ENCODE peak calls at places on chromosomes 5 and 9, in eight cellular contexts. One of them, this sample, is unnamed.

GRCh38 chr9:131667576-131667975 is 72.3 kb downstream of the RAPGEF1 start:
- DNase-seq in heart right ventricle: no peak
- DNase-seq in H9: no peak
- DNase-seq in GM20000: peak
- DNase-seq in Peyer's patch: no peak
- DNase-seq in neural progenitor cell: no peak
- DNase-seq in AG09319: no peak
- DNase-seq in PC-3: no peak
- DNase-seq in this sample: no peak

GRCh38 chr5:39446231-39446630 is 21.5 kb upstream of the DAB2 start:
- DNase-seq in H9: no peak
- DNase-seq in GM20000: no peak
- DNase-seq in Peyer's patch: no peak
- DNase-seq in PC-3: peak
- DNase-seq in heart right ventricle: no peak
- DNase-seq in AG09319: no peak
- DNase-seq in neural progenitor cell: no peak
- DNase-seq in this sample: no peak

GRCh38 chr9:117671468-117671867 is 32.7 kb upstream of the TLR4 start:
- DNase-seq in H9: no peak
- DNase-seq in PC-3: no peak
- DNase-seq in neural progenitor cell: no peak
- DNase-seq in AG09319: no peak
- DNase-seq in GM20000: no peak
- DNase-seq in heart right ventricle: no peak
- DNase-seq in Peyer's patch: no peak
- DNase-seq in this sample: no peak

GRCh38 chr5:176530983-176531901 is 6.0 kb downstream of the RNF44 start:
- DNase-seq in GM20000: peak
- DNase-seq in AG09319: no peak
- DNase-seq in Peyer's patch: no peak
- DNase-seq in heart right ventricle: no peak
- DNase-seq in neural progenitor cell: no peak
- DNase-seq in H9: no peak
- DNase-seq in PC-3: no peak
- DNase-seq in this sample: peak

GRCh38 chr9:7974335-7975005 is 174.9 kb upstream of the DMAC1 start:
- DNase-seq in PC-3: no peak
- DNase-seq in Peyer's patch: no peak
- DNase-seq in neural progenitor cell: no peak
- DNase-seq in GM20000: no peak
- DNase-seq in H9: no peak
- DNase-seq in heart right ventricle: no peak
- DNase-seq in AG09319: no peak
- DNase-seq in this sample: no peak

GRCh38 chr5:160188151-160188967 is 40.9 kb upstream of the FABP6 start:
- DNase-seq in PC-3: peak
- DNase-seq in AG09319: peak
- DNase-seq in GM20000: no peak
- DNase-seq in neural progenitor cell: peak
- DNase-seq in heart right ventricle: peak
- DNase-seq in Peyer's patch: peak
- DNase-seq in H9: peak
- DNase-seq in this sample: peak

GRCh38 chr5:109063223-109063622 is 315.5 kb downstream of the FER start:
- DNase-seq in Peyer's patch: no peak
- DNase-seq in heart right ventricle: no peak
- DNase-seq in H9: no peak
- DNase-seq in neural progenitor cell: peak
- DNase-seq in AG09319: peak
- DNase-seq in GM20000: no peak
- DNase-seq in PC-3: no peak
- DNase-seq in this sample: no peak

GRCh38 chr9:25678147-25678666 is at the start of gene TUSC1:
- DNase-seq in neural progenitor cell: peak
- DNase-seq in PC-3: peak
- DNase-seq in H9: peak
- DNase-seq in GM20000: peak
- DNase-seq in Peyer's patch: peak
- DNase-seq in AG09319: no peak
- DNase-seq in heart right ventricle: peak
- DNase-seq in this sample: peak

GRCh38 chr9:33151007-33151557 is 16.1 kb downstream of the B4GALT1 start:
- DNase-seq in Peyer's patch: peak
- DNase-seq in GM20000: no peak
- DNase-seq in neural progenitor cell: no peak
- DNase-seq in AG09319: peak
- DNase-seq in H9: no peak
- DNase-seq in PC-3: peak
- DNase-seq in heart right ventricle: peak
- DNase-seq in this sample: no peak

GRCh38 chr5:140076142-140076541 is 33.0 kb upstream of the NRG2 start:
- DNase-seq in H9: no peak
- DNase-seq in neural progenitor cell: no peak
- DNase-seq in PC-3: no peak
- DNase-seq in GM20000: no peak
- DNase-seq in heart right ventricle: no peak
- DNase-seq in Peyer's patch: no peak
- DNase-seq in AG09319: no peak
- DNase-seq in this sample: no peak

GRCh38 chr5:112957970-112958773 is 18.4 kb upstream of the DCP2 start:
- DNase-seq in heart right ventricle: peak
- DNase-seq in PC-3: peak
- DNase-seq in Peyer's patch: no peak
- DNase-seq in neural progenitor cell: no peak
- DNase-seq in H9: no peak
- DNase-seq in GM20000: peak
- DNase-seq in AG09319: peak
- DNase-seq in this sample: peak

GRCh38 chr5:140207250-140207954 is 32.4 kb downstream of the CYSTM1 start:
- DNase-seq in GM20000: no peak
- DNase-seq in heart right ventricle: no peak
- DNase-seq in H9: no peak
- DNase-seq in neural progenitor cell: no peak
- DNase-seq in AG09319: no peak
- DNase-seq in PC-3: no peak
- DNase-seq in Peyer's patch: no peak
- DNase-seq in this sample: no peak

GRCh38 chr5:154038241-154038603 is 488 bp downstream of the FAM114A2 start:
- DNase-seq in PC-3: peak
- DNase-seq in AG09319: no peak
- DNase-seq in H9: no peak
- DNase-seq in GM20000: peak
- DNase-seq in heart right ventricle: no peak
- DNase-seq in Peyer's patch: no peak
- DNase-seq in neural progenitor cell: no peak
- DNase-seq in this sample: no peak

GRCh38 chr9:113493080-113493615 is 29.6 kb downstream of the RGS3 start:
- DNase-seq in Peyer's patch: no peak
- DNase-seq in neural progenitor cell: no peak
- DNase-seq in heart right ventricle: no peak
- DNase-seq in PC-3: no peak
- DNase-seq in GM20000: no peak
- DNase-seq in H9: no peak
- DNase-seq in AG09319: no peak
- DNase-seq in this sample: no peak

GRCh38 chr5:125185740-125186139 is 439.3 kb upstream of the ZNF608 start:
- DNase-seq in Peyer's patch: no peak
- DNase-seq in PC-3: no peak
- DNase-seq in H9: no peak
- DNase-seq in GM20000: no peak
- DNase-seq in neural progenitor cell: no peak
- DNase-seq in heart right ventricle: no peak
- DNase-seq in AG09319: no peak
- DNase-seq in this sample: no peak

GRCh38 chr5:169695919-169696490 is 58.9 kb downstream of the DOCK2 start:
- DNase-seq in heart right ventricle: no peak
- DNase-seq in AG09319: peak
- DNase-seq in PC-3: peak
- DNase-seq in GM20000: no peak
- DNase-seq in Peyer's patch: no peak
- DNase-seq in H9: no peak
- DNase-seq in neural progenitor cell: no peak
- DNase-seq in this sample: peak

GRCh38 chr5:27639005-27639612 is 600.7 kb upstream of the CDH9 start:
- DNase-seq in Peyer's patch: no peak
- DNase-seq in AG09319: no peak
- DNase-seq in H9: peak
- DNase-seq in heart right ventricle: no peak
- DNase-seq in GM20000: no peak
- DNase-seq in neural progenitor cell: no peak
- DNase-seq in PC-3: peak
- DNase-seq in this sample: no peak

GRCh38 chr9:125241863-125242739 is 958 bp upstream of the HSPA5 start:
- DNase-seq in Peyer's patch: no peak
- DNase-seq in AG09319: no peak
- DNase-seq in neural progenitor cell: no peak
- DNase-seq in GM20000: no peak
- DNase-seq in PC-3: no peak
- DNase-seq in heart right ventricle: peak
- DNase-seq in H9: no peak
- DNase-seq in this sample: no peak

GRCh38 chr9:96342553-96343245 is 40.7 kb upstream of the HSD17B3 start:
- DNase-seq in GM20000: no peak
- DNase-seq in PC-3: no peak
- DNase-seq in AG09319: no peak
- DNase-seq in Peyer's patch: no peak
- DNase-seq in neural progenitor cell: no peak
- DNase-seq in H9: no peak
- DNase-seq in heart right ventricle: no peak
- DNase-seq in this sample: no peak

GRCh38 chr9:96345551-96345950 is 38.0 kb downstream of the SLC35D2 start:
- DNase-seq in AG09319: no peak
- DNase-seq in Peyer's patch: no peak
- DNase-seq in heart right ventricle: no peak
- DNase-seq in H9: no peak
- DNase-seq in PC-3: no peak
- DNase-seq in neural progenitor cell: no peak
- DNase-seq in GM20000: no peak
- DNase-seq in this sample: no peak

GRCh38 chr9:96338299-96338698 is 36.3 kb upstream of the HSD17B3 start:
- DNase-seq in H9: no peak
- DNase-seq in neural progenitor cell: no peak
- DNase-seq in PC-3: no peak
- DNase-seq in AG09319: no peak
- DNase-seq in GM20000: no peak
- DNase-seq in Peyer's patch: no peak
- DNase-seq in heart right ventricle: no peak
- DNase-seq in this sample: no peak

GRCh38 chr9:96344458-96345180 is 38.9 kb downstream of the SLC35D2 start:
- DNase-seq in Peyer's patch: peak
- DNase-seq in GM20000: no peak
- DNase-seq in PC-3: peak
- DNase-seq in AG09319: peak
- DNase-seq in heart right ventricle: peak
- DNase-seq in neural progenitor cell: peak
- DNase-seq in H9: peak
- DNase-seq in this sample: peak

GRCh38 chr9:96340707-96341106 is 38.7 kb upstream of the HSD17B3 start:
- DNase-seq in AG09319: no peak
- DNase-seq in H9: no peak
- DNase-seq in GM20000: no peak
- DNase-seq in heart right ventricle: no peak
- DNase-seq in PC-3: no peak
- DNase-seq in neural progenitor cell: no peak
- DNase-seq in Peyer's patch: no peak
- DNase-seq in this sample: no peak
- TF ChIP-seq CTCF in AG09319: no peak
- TF ChIP-seq CTCF in H9: no peak
- TF ChIP-seq CTCF in GM20000: no peak
- TF ChIP-seq CTCF in heart right ventricle: no peak
- TF ChIP-seq CTCF in PC-3: no peak
- TF ChIP-seq CTCF in neural progenitor cell: no peak
- TF ChIP-seq CTCF in Peyer's patch: no peak
- TF ChIP-seq CTCF in this sample: no peak

GRCh38 chr5:72244862-72245371 is 75.1 kb downstream of the MRPS27 start:
- DNase-seq in H9: peak
- DNase-seq in PC-3: peak
- DNase-seq in neural progenitor cell: peak
- DNase-seq in AG09319: no peak
- DNase-seq in Peyer's patch: no peak
- DNase-seq in heart right ventricle: no peak
- DNase-seq in GM20000: peak
- DNase-seq in this sample: peak
- TF ChIP-seq CTCF in H9: peak
- TF ChIP-seq CTCF in PC-3: peak
- TF ChIP-seq CTCF in neural progenitor cell: peak
- TF ChIP-seq CTCF in AG09319: peak
- TF ChIP-seq CTCF in Peyer's patch: no peak
- TF ChIP-seq CTCF in heart right ventricle: peak
- TF ChIP-seq CTCF in GM20000: peak
- TF ChIP-seq CTCF in this sample: peak

DNA sequence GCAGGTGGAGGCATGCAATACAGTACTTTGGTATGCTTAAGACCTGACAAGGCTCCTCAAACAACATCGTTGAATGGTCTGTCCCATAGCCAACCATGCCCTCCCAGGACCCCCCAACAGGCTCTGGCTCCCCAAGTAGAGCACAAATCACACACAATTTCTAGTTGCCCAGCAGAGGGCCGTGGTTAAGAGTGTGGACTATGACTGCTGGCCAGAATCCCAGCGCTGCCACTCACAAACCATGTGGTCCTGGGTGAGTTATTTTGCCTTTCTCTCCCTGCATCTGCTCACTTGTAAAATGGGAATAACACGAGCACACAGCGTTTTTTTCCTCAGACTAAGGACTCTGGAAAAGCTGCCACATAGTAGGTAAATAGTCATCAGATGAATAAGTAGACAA is 6.5 kb downstream of the CKMT2 start:
- DNase-seq in H9: no peak
- DNase-seq in AG09319: no peak
- DNase-seq in GM20000: no peak
- DNase-seq in PC-3: no peak
- DNase-seq in neural progenitor cell: no peak
- DNase-seq in heart right ventricle: no peak
- DNase-seq in Peyer's patch: no peak
- DNase-seq in this sample: no peak
- TF ChIP-seq CTCF in H9: peak
- TF ChIP-seq CTCF in AG09319: no peak
- TF ChIP-seq CTCF in GM20000: no peak
- TF ChIP-seq CTCF in PC-3: no peak
- TF ChIP-seq CTCF in neural progenitor cell: no peak
- TF ChIP-seq CTCF in heart right ventricle: peak
- TF ChIP-seq CTCF in Peyer's patch: no peak
- TF ChIP-seq CTCF in this sample: no peak

DNA sequence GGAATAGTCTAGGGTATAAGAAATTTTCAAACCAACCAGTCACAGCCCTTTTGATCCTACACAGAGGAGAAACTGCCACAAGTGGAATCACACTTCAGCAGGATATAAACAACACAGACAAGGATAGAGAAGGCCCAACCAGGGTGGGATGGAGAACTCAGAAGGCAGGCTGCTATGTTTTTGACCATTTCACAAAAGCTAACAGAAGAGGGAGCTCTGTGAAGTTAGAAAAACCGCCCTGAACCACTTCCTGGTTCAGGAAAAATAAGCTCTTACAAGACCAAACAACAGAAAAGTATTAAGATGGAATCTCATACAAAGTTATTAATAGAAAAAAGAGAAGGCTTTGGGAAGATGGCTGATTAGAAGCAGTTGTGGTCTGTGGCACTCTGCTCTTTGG is 960 bp upstream of the IFNB1 start:
- DNase-seq in neural progenitor cell: no peak
- DNase-seq in PC-3: peak
- DNase-seq in AG09319: no peak
- DNase-seq in H9: no peak
- DNase-seq in Peyer's patch: no peak
- DNase-seq in heart right ventricle: no peak
- DNase-seq in GM20000: no peak
- DNase-seq in this sample: no peak
- TF ChIP-seq CTCF in neural progenitor cell: no peak
- TF ChIP-seq CTCF in PC-3: peak
- TF ChIP-seq CTCF in AG09319: no peak
- TF ChIP-seq CTCF in H9: peak
- TF ChIP-seq CTCF in Peyer's patch: no peak
- TF ChIP-seq CTCF in heart right ventricle: no peak
- TF ChIP-seq CTCF in GM20000: no peak
- TF ChIP-seq CTCF in this sample: no peak

This sample was measured in RWPE1.